ENCODE peak calls at places on chromosomes 2 and 18, in six cellular contexts. O is GM23248, Q is endodermal cell, Z is NCI-H748 treated with DMSO at 0.1 percent for 48 hours, I is KBM-7, A is HS-5. P is an unnamed sample.

GRCh38 chr18:76256897-76257500 is 238.0 kb downstream of the ZNF516 start:
- DNase-seq in O (peak), Q (peak), Z (peak), I (peak), A (no peak), P (no peak)

GRCh38 chr18:77209587-77209986 is 40.1 kb upstream of the GALR1 start:
- DNase-seq in O (peak), Q (no peak), Z (no peak), I (no peak), A (no peak), P (no peak)

GRCh38 chr2:128563348-128563687 is 244.7 kb upstream of the HS6ST1 start:
- DNase-seq in O (peak), Q (no peak), Z (no peak), I (no peak), A (peak), P (no peak)

GRCh38 chr2:220837226-220837625 is 734.9 kb downstream of the EPHA4 start:
- DNase-seq in O (no peak), Q (peak), Z (no peak), I (no peak), A (no peak), P (no peak)

GRCh38 chr2:174120346-174120745 is 128.0 kb downstream of the OLA1 start:
- DNase-seq in O (peak), Q (no peak), Z (peak), I (no peak), A (peak), P (no peak)

GRCh38 chr2:17643031-17643615 is 102.6 kb downstream of the VSNL1 start:
- DNase-seq in O (peak), Q (no peak), Z (no peak), I (no peak), A (peak), P (no peak)

GRCh38 chr2:185436787-185437372 is 301.7 kb upstream of the FSIP2 start:
- DNase-seq in O (no peak), Q (no peak), Z (no peak), I (no peak), A (no peak), P (no peak)

GRCh38 chr2:172552547-172553291 is 3.2 kb upstream of the PDK1 start:
- DNase-seq in O (peak), Q (no peak), Z (no peak), I (peak), A (no peak), P (no peak)

GRCh38 chr2:232653441-232653840 is 20.0 kb downstream of the EFHD1 start:
- DNase-seq in O (no peak), Q (no peak), Z (no peak), I (no peak), A (no peak), P (no peak)

GRCh38 chr2:241201445-241202267 is 13.2 kb downstream of the ANO7 start:
- DNase-seq in O (no peak), Q (peak), Z (no peak), I (no peak), A (no peak), P (no peak)

GRCh38 chr2:63663013-63663864 is 74.5 kb downstream of the MDH1 start:
- DNase-seq in O (peak), Q (no peak), Z (no peak), I (peak), A (no peak), P (no peak)

GRCh38 chr2:112301171-112301584 is 25.8 kb downstream of the ZC3H6 start:
- DNase-seq in O (peak), Q (no peak), Z (no peak), I (no peak), A (peak), P (no peak)

GRCh38 chr18:23835076-23835475 is 145.8 kb downstream of the LAMA3 start:
- DNase-seq in O (peak), Q (no peak), Z (no peak), I (no peak), A (no peak), P (no peak)

GRCh38 chr2:88188741-88189140 is 18.6 kb downstream of the THNSL2 start:
- DNase-seq in O (peak), Q (no peak), Z (no peak), I (no peak), A (no peak), P (no peak)

GRCh38 chr2:147133273-147133901 is 711.4 kb upstream of the ACVR2A start:
- DNase-seq in O (no peak), Q (no peak), Z (peak), I (no peak), A (no peak), P (no peak)

GRCh38 chr18:78526923-78527775 is 452.5 kb upstream of the SALL3 start:
- DNase-seq in O (no peak), Q (peak), Z (no peak), I (no peak), A (no peak), P (no peak)

GRCh38 chr2:134275058-134275862 is 21.4 kb downstream of the MGAT5 start:
- DNase-seq in O (no peak), Q (no peak), Z (no peak), I (peak), A (no peak), P (no peak)

GRCh38 chr2:105643405-105644173 is 101.1 kb upstream of the NCK2 start:
- DNase-seq in O (no peak), Q (no peak), Z (no peak), I (no peak), A (no peak), P (no peak)

GRCh38 chr2:43169987-43170732 is 56.2 kb downstream of the ZFP36L2 start:
- DNase-seq in O (no peak), Q (peak), Z (no peak), I (peak), A (no peak), P (peak)

GRCh38 chr18:59514193-59514592 is 155.1 kb upstream of the LMAN1 start:
- DNase-seq in O (peak), Q (no peak), Z (no peak), I (no peak), A (no peak), P (no peak)

GRCh38 chr18:10252952-10253680 is 201.3 kb upstream of the APCDD1 start:
- DNase-seq in O (no peak), Q (no peak), Z (no peak), I (no peak), A (no peak), P (no peak)